ENCODE peak calls at places on chromosomes 5 and 9, in six cellular contexts. Q, Y, H, M, X and B are unnamed samples.

GRCh38 chr5:157689942-157690689 is 18.8 kb downstream of the C5orf52 start:
- DNase-seq in Q (no peak), Y (no peak), H (no peak), M (no peak), X (no peak), B (no peak)

GRCh38 chr9:128689293-128689770 is 310 bp downstream of the SET start:
- DNase-seq in Q (peak; percentile 78), Y (no peak), H (no peak), M (peak; percentile 66), X (peak; percentile 60), B (no peak)

GRCh38 chr5:38922199-38922598 is 76.4 kb downstream of the OSMR start:
- DNase-seq in Q (no peak), Y (peak; percentile 72), H (peak; percentile 33), M (peak; percentile 52), X (no peak), B (peak; percentile 52)

GRCh38 chr5:160287378-160288051 is 24.8 kb downstream of the CCNJL start:
- DNase-seq in Q (no peak), Y (no peak), H (peak; percentile 65), M (peak; percentile 45), X (peak; percentile 85), B (no peak)

GRCh38 chr9:69180670-69181069 is 6.6 kb downstream of the TJP2 start:
- DNase-seq in Q (no peak), Y (peak; percentile 72), H (peak; percentile 98), M (no peak), X (peak; percentile 40), B (peak; percentile 28)

GRCh38 chr5:60259730-60260129 is 366.2 kb upstream of the PDE4D start:
- DNase-seq in Q (no peak), Y (no peak), H (no peak), M (no peak), X (no peak), B (no peak)

GRCh38 chr5:2403296-2403695 is 348.2 kb downstream of the IRX2 start:
- DNase-seq in Q (no peak), Y (no peak), H (no peak), M (no peak), X (no peak), B (no peak)

GRCh38 chr5:173303878-173304590 is 24.2 kb downstream of the STC2 start:
- DNase-seq in Q (no peak), Y (no peak), H (no peak), M (no peak), X (no peak), B (no peak)

GRCh38 chr9:70411930-70412677 is 2.4 kb downstream of the KLF9 start:
- DNase-seq in Q (peak; percentile 89), Y (no peak), H (peak; percentile 84), M (peak; percentile 73), X (peak; percentile 84), B (peak; percentile 78)

GRCh38 chr5:150209020-150209635 is 19.3 kb downstream of the SLC6A7 start:
- DNase-seq in Q (no peak), Y (no peak), H (peak; percentile 23), M (no peak), X (peak; percentile 68), B (no peak)

GRCh38 chr5:172666251-172666650 is 25.2 kb downstream of the NEURL1B start:
- DNase-seq in Q (peak; percentile 63), Y (no peak), H (no peak), M (no peak), X (no peak), B (no peak)

GRCh38 chr5:76544268-76544926 is 78.8 kb downstream of the F2RL2 start:
- DNase-seq in Q (no peak), Y (peak; percentile 81), H (peak; percentile 16), M (no peak), X (no peak), B (peak; percentile 45)

DNA sequence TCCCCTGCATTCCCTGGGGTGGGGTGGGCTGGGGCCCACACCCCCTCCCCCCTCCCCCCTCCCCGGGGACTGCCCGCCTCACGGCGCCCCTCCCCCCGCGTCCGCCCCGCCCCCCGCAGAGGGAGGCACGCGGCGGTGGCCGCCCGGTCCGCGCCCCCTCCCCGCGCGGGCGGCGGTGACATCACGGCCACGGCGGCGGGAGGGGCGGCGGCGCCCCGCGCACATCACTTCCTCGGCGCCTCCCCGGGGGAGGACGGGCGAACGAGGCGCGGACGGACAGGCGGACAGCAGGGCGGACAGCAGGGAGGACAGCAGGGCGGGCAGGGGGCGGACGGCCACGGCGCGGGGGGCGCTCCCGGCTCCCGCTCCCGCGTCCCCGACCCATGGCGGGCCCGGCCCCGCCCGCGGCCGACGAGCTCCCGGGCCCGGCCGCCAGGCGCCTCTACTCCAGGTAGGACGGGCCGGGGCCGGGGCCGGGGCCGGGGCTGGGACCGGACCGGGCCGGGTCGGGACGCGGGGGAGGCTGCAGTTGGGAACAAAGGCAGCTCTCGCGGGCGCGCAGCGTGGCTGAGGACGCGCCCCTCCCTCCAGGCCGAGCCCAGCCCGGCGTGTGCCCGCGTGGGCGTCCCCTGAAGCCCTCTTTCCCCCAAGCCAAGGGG is at the start of gene GPSM1:
- DNase-seq in Q (peak; percentile 81), Y (peak; percentile 56), H (no peak), M (peak; percentile 73), X (peak; percentile 65), B (peak; percentile 40)
- H3K4me3 ChIP-seq in Q (peak within 1 kb of the TSS; percentile 77), Y (peak within 1 kb of the TSS; percentile 76), H (peak within 1 kb of the TSS; percentile 60), M (peak within 1 kb of the TSS; percentile 69), X (peak within 1 kb of the TSS; percentile 53), B (no peak within 1 kb of the TSS)

GRCh38 chr5:134116291-134116690 is 1.8 kb downstream of the TCF7 start:
- DNase-seq in Q (no peak), Y (no peak), H (no peak), M (no peak), X (no peak), B (no peak)

GRCh38 chr5:134113908-134114875 is at the start of gene TCF7:
- DNase-seq in Q (peak; percentile 86), Y (peak; percentile 86), H (peak; percentile 82), M (peak; percentile 78), X (peak; percentile 76), B (peak; percentile 75)

GRCh38 chr5:134114886-134115805 is 665 bp downstream of the TCF7 start:
- DNase-seq in Q (no peak), Y (no peak), H (no peak), M (no peak), X (no peak), B (peak; percentile 75)

GRCh38 chr5:134116789-134117761 is 2.6 kb downstream of the TCF7 start:
- DNase-seq in Q (no peak), Y (no peak), H (no peak), M (no peak), X (no peak), B (no peak)

GRCh38 chr5:134115806-134116175 is 1.3 kb downstream of the TCF7 start:
- DNase-seq in Q (no peak), Y (no peak), H (no peak), M (no peak), X (no peak), B (no peak)
- H3K4me3 ChIP-seq in Q (no peak overlapping the region), Y (no peak overlapping the region), H (no peak overlapping the region), M (no peak overlapping the region), X (no peak overlapping the region), B (peak overlapping the region; percentile 94)

DNA sequence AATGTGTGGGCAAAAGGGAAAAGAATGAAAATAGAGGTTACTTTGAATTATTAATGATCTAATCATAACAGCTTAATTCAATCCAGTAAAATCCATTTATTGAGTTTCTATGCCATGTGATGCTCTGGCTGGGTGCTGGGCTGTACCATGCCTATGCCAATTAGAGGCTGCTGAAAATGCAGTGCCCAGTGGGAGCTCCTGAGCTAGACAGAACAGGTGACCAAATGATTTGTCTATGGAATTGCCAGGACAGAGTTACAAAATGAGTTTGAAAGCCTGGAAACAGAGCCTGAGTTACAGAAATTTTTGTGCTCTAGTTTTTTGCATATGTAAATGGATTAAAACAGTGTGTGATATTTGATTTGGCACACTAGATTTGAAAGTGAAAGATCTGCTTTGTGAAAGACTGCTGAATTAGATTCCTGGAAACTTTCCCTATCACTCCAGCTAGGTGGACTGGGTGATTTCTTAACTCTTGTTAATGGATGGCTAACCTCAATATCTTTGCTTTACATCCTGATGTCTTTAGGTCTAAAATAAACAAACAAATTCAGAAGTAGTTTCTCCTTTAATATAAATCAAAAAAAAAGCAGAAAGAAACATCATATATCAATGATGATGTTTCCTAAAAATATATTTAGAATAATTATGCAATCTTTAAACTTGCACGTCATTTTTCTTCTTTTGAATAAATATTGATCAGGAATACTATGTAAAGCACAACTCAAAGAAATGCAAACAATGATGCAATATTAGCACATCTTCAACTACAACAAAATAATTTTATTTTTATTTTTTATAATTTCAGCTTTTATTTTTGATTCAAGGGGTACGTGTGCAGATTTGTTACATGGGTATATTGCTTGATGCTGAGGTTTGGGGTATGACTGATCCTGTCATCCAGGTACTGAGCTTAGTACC is 194.8 kb upstream of the FBXL7 start:
- DNase-seq in Q (no peak), Y (no peak), H (no peak), M (no peak), X (no peak), B (no peak)
- H3K4me3 ChIP-seq in Q (no peak overlapping the region), Y (no peak overlapping the region), H (no peak overlapping the region), M (no peak overlapping the region), X (no peak overlapping the region), B (no peak overlapping the region)

GRCh38 chr5:180495991-180496741 is 2.0 kb downstream of the CNOT6 start:
- DNase-seq in Q (no peak), Y (no peak), H (peak; percentile 39), M (no peak), X (no peak), B (no peak)
- H3K4me3 ChIP-seq in Q (no peak overlapping the region), Y (peak overlapping the region; percentile 98), H (peak overlapping the region; percentile 96), M (no peak overlapping the region), X (no peak overlapping the region), B (peak overlapping the region; percentile 89)

DNA sequence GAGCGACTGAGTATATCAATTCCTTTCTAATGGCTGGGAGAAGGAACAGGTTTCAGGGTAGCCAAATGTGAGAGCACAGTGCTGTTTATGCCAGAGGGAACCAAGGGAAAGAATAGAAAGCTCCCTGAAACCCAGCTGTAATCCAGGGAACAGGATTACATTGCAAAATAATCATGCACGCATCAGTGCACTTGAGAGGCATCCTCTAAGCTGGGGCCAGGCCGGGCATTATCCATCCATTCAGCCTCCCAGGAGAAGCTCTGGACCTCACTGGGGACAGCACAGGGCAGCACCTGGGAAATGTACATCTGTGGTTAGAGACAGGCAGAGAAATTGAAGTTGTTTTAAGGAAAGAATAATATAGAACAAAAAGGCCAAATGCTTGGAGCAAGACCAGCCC is 72.7 kb downstream of the MTRR start:
- DNase-seq in Q (no peak), Y (no peak), H (no peak), M (no peak), X (no peak), B (no peak)
- H3K4me3 ChIP-seq in Q (no peak overlapping the region), Y (no peak overlapping the region), H (no peak overlapping the region), M (no peak overlapping the region), X (no peak overlapping the region), B (no peak overlapping the region)